ENCODE peak calls at places on chromosomes 12 and 14, in eight cellular contexts. One of them, this sample, is unnamed.

GRCh38 chr12:94777936-94778335 is 127.6 kb upstream of the TMCC3 start:
- DNase-seq in GM12891: no peak
- DNase-seq in HCT116: no peak
- DNase-seq in A549: no peak
- DNase-seq in NB4: no peak
- DNase-seq in right lobe of liver: no peak
- DNase-seq in body of pancreas: no peak
- DNase-seq in Peyer's patch: no peak
- DNase-seq in this sample: no peak

GRCh38 chr12:130870442-130871285 is 1.2 kb upstream of the RAN start:
- DNase-seq in NB4: peak
- DNase-seq in Peyer's patch: peak
- DNase-seq in A549: peak
- DNase-seq in right lobe of liver: peak
- DNase-seq in body of pancreas: peak
- DNase-seq in HCT116: peak
- DNase-seq in GM12891: peak
- DNase-seq in this sample: peak

GRCh38 chr14:102930753-102931579 is 8.5 kb downstream of the AMN start:
- DNase-seq in GM12891: no peak
- DNase-seq in body of pancreas: no peak
- DNase-seq in A549: no peak
- DNase-seq in right lobe of liver: peak
- DNase-seq in HCT116: peak
- DNase-seq in Peyer's patch: peak
- DNase-seq in NB4: peak
- DNase-seq in this sample: no peak

GRCh38 chr12:12684375-12685106 is 11.4 kb downstream of the GPR19 start:
- DNase-seq in body of pancreas: no peak
- DNase-seq in Peyer's patch: no peak
- DNase-seq in NB4: peak
- DNase-seq in HCT116: no peak
- DNase-seq in right lobe of liver: no peak
- DNase-seq in GM12891: no peak
- DNase-seq in A549: no peak
- DNase-seq in this sample: peak

GRCh38 chr14:20455355-20456300 is 602 bp downstream of the APEX1 start:
- DNase-seq in right lobe of liver: peak
- DNase-seq in Peyer's patch: peak
- DNase-seq in GM12891: no peak
- DNase-seq in body of pancreas: no peak
- DNase-seq in NB4: peak
- DNase-seq in A549: peak
- DNase-seq in HCT116: no peak
- DNase-seq in this sample: peak

GRCh38 chr14:69948311-69948710 is 69.1 kb downstream of the SMOC1 start:
- DNase-seq in NB4: no peak
- DNase-seq in body of pancreas: no peak
- DNase-seq in HCT116: no peak
- DNase-seq in right lobe of liver: no peak
- DNase-seq in Peyer's patch: no peak
- DNase-seq in GM12891: no peak
- DNase-seq in A549: no peak
- DNase-seq in this sample: no peak

GRCh38 chr12:108634225-108634795 is 616 bp upstream of the SELPLG start:
- DNase-seq in A549: no peak
- DNase-seq in NB4: peak
- DNase-seq in body of pancreas: no peak
- DNase-seq in HCT116: no peak
- DNase-seq in right lobe of liver: peak
- DNase-seq in Peyer's patch: peak
- DNase-seq in GM12891: no peak
- DNase-seq in this sample: peak

GRCh38 chr14:58563981-58564380 is 73.8 kb upstream of the DACT1 start:
- DNase-seq in Peyer's patch: no peak
- DNase-seq in NB4: no peak
- DNase-seq in body of pancreas: no peak
- DNase-seq in GM12891: no peak
- DNase-seq in HCT116: no peak
- DNase-seq in A549: no peak
- DNase-seq in right lobe of liver: no peak
- DNase-seq in this sample: no peak

GRCh38 chr14:99476864-99477263 is 3.8 kb downstream of the SETD3 start:
- DNase-seq in NB4: peak
- DNase-seq in A549: no peak
- DNase-seq in body of pancreas: no peak
- DNase-seq in GM12891: no peak
- DNase-seq in right lobe of liver: no peak
- DNase-seq in Peyer's patch: no peak
- DNase-seq in HCT116: no peak
- DNase-seq in this sample: no peak

GRCh38 chr12:84038241-84038640 is 874.4 kb downstream of the SLC6A15 start:
- DNase-seq in Peyer's patch: no peak
- DNase-seq in right lobe of liver: no peak
- DNase-seq in body of pancreas: no peak
- DNase-seq in HCT116: no peak
- DNase-seq in A549: no peak
- DNase-seq in NB4: no peak
- DNase-seq in GM12891: no peak
- DNase-seq in this sample: no peak

GRCh38 chr14:104561124-104561531 is 18.4 kb upstream of the C14orf180 start:
- DNase-seq in HCT116: no peak
- DNase-seq in right lobe of liver: no peak
- DNase-seq in A549: no peak
- DNase-seq in Peyer's patch: no peak
- DNase-seq in GM12891: no peak
- DNase-seq in NB4: no peak
- DNase-seq in body of pancreas: no peak
- DNase-seq in this sample: no peak

GRCh38 chr14:51873221-51873893 is 12.9 kb downstream of the GNG2 start:
- DNase-seq in A549: peak
- DNase-seq in right lobe of liver: no peak
- DNase-seq in NB4: peak
- DNase-seq in HCT116: peak
- DNase-seq in body of pancreas: no peak
- DNase-seq in GM12891: no peak
- DNase-seq in Peyer's patch: no peak
- DNase-seq in this sample: peak

GRCh38 chr14:77111021-77111420 is 13.0 kb downstream of the CIPC start:
- DNase-seq in NB4: no peak
- DNase-seq in Peyer's patch: no peak
- DNase-seq in HCT116: no peak
- DNase-seq in A549: no peak
- DNase-seq in GM12891: no peak
- DNase-seq in right lobe of liver: no peak
- DNase-seq in body of pancreas: no peak
- DNase-seq in this sample: no peak

GRCh38 chr14:54654600-54654999 is 87.7 kb downstream of the SAMD4A start:
- DNase-seq in Peyer's patch: no peak
- DNase-seq in GM12891: no peak
- DNase-seq in body of pancreas: no peak
- DNase-seq in NB4: no peak
- DNase-seq in A549: no peak
- DNase-seq in right lobe of liver: no peak
- DNase-seq in HCT116: no peak
- DNase-seq in this sample: no peak

GRCh38 chr14:94588311-94588710 is 7.1 kb downstream of the SERPINA5 start:
- DNase-seq in GM12891: no peak
- DNase-seq in A549: no peak
- DNase-seq in HCT116: no peak
- DNase-seq in NB4: no peak
- DNase-seq in body of pancreas: no peak
- DNase-seq in Peyer's patch: no peak
- DNase-seq in right lobe of liver: no peak
- DNase-seq in this sample: no peak

GRCh38 chr14:22984959-22985658 is 2.8 kb upstream of the AJUBA start:
- DNase-seq in A549: no peak
- DNase-seq in body of pancreas: no peak
- DNase-seq in right lobe of liver: no peak
- DNase-seq in HCT116: no peak
- DNase-seq in NB4: no peak
- DNase-seq in Peyer's patch: no peak
- DNase-seq in GM12891: no peak
- DNase-seq in this sample: no peak

GRCh38 chr14:22982013-22982476 is 306 bp downstream of the AJUBA start:
- DNase-seq in A549: no peak
- DNase-seq in HCT116: no peak
- DNase-seq in body of pancreas: no peak
- DNase-seq in Peyer's patch: no peak
- DNase-seq in right lobe of liver: peak
- DNase-seq in NB4: no peak
- DNase-seq in GM12891: peak
- DNase-seq in this sample: no peak

GRCh38 chr14:22981090-22982012 is 1.0 kb downstream of the AJUBA start:
- DNase-seq in right lobe of liver: peak
- DNase-seq in HCT116: no peak
- DNase-seq in GM12891: no peak
- DNase-seq in Peyer's patch: no peak
- DNase-seq in A549: peak
- DNase-seq in body of pancreas: peak
- DNase-seq in NB4: no peak
- DNase-seq in this sample: no peak

GRCh38 chr14:22980672-22981089 is 1.7 kb downstream of the AJUBA start:
- DNase-seq in body of pancreas: peak
- DNase-seq in GM12891: peak
- DNase-seq in right lobe of liver: peak
- DNase-seq in Peyer's patch: no peak
- DNase-seq in NB4: no peak
- DNase-seq in A549: peak
- DNase-seq in HCT116: no peak
- DNase-seq in this sample: no peak

GRCh38 chr14:22982477-22983245 is at the start of gene AJUBA:
- DNase-seq in body of pancreas: peak
- DNase-seq in Peyer's patch: peak
- DNase-seq in GM12891: peak
- DNase-seq in right lobe of liver: peak
- DNase-seq in A549: peak
- DNase-seq in HCT116: peak
- DNase-seq in NB4: peak
- DNase-seq in this sample: peak
- TF ChIP-seq POLR2A in body of pancreas: peak
- TF ChIP-seq POLR2A in Peyer's patch: no peak
- TF ChIP-seq POLR2A in GM12891: no peak
- TF ChIP-seq POLR2A in right lobe of liver: peak
- TF ChIP-seq POLR2A in A549: peak
- TF ChIP-seq POLR2A in HCT116: no peak
- TF ChIP-seq POLR2A in NB4: peak
- TF ChIP-seq POLR2A in this sample: no peak

DNA sequence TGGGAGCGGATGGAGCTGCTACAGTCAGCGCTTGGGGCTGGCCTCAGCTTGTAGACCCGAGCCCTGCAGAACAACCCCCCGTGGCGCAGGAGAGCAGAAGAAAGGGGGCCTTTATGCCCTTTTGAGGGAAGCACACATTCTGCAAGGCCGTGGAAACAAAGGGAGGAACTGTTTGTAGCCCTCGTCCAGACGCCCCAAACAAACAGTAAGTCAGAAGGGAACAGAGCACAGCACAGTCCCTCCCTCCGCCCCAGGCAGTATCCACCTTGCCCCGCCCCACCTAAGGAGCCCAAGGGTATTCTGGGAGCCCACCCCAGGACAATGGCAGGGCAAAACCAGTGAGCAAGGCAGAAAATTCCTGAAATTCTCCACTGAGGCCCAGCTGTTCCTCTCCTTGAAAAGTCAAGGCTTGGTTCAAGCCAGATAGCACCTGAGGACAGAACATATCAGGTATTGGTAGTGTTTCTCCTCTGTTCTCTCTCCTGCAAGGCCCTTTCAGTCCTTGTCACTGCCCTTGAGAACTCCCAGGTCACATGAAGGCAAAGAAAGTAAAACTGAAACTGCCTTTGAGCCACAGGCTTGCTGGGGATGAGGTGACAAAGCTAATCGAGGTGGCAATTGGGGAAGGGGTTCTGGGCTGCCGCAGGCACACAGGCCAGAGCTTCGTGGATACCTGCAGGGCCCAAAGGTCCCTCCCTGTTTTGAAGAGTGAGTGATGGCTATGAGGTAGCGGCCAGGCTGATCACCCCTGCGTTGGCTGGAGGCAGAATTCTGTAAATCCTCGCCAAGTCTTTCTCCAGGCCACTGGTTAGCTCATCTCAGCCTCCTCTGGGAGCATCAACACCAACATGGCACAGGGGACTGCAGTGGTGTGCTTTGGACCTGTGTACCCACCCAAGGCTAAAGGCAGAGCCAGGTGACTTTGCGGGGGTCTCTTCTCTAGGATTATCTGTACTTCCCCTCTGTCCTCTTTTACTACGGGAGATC is 499 bp downstream of the DGLUCY start:
- DNase-seq in body of pancreas: peak
- DNase-seq in right lobe of liver: peak
- DNase-seq in NB4: peak
- DNase-seq in HCT116: peak
- DNase-seq in Peyer's patch: peak
- DNase-seq in GM12891: peak
- DNase-seq in A549: peak
- DNase-seq in this sample: peak
- TF ChIP-seq POLR2A in body of pancreas: peak
- TF ChIP-seq POLR2A in right lobe of liver: peak
- TF ChIP-seq POLR2A in NB4: peak
- TF ChIP-seq POLR2A in HCT116: peak
- TF ChIP-seq POLR2A in Peyer's patch: peak
- TF ChIP-seq POLR2A in GM12891: peak
- TF ChIP-seq POLR2A in A549: peak
- TF ChIP-seq POLR2A in this sample: peak

DNA sequence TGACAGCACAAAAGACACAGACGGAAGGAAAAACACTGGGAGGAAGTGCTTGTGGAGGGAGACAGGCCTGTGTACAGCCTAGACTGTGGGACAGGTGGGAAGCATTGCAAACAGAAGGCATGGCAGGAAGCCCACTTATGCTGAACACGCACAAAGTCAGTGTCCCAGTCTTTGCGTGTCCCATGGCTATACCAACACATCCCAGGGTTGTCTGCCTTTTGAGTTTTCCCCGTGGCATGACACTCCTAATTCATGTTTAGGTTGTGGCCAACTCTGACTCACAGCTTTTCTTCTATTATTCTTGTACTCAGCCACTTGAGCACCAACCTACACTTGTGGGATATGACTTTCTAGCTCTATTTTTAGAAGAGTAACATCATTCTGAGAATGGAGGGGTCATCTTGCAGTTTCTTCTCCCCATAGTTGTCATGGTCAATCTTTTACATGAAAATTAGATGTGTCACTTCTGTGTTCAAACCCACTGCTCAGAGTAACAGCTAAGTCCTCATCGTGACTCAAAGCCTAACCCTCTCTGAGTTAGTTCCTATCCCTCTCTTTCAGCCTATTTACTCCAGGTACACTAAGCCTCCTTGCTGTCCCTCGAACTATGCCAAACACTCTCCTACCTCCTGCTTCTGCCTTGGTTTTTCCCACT is 27.5 kb upstream of the JPH4 start:
- DNase-seq in GM12891: peak
- DNase-seq in A549: no peak
- DNase-seq in HCT116: no peak
- DNase-seq in body of pancreas: no peak
- DNase-seq in Peyer's patch: no peak
- DNase-seq in right lobe of liver: no peak
- DNase-seq in NB4: no peak
- DNase-seq in this sample: no peak
- TF ChIP-seq POLR2A in GM12891: peak
- TF ChIP-seq POLR2A in A549: no peak
- TF ChIP-seq POLR2A in HCT116: no peak
- TF ChIP-seq POLR2A in body of pancreas: no peak
- TF ChIP-seq POLR2A in Peyer's patch: no peak
- TF ChIP-seq POLR2A in right lobe of liver: no peak
- TF ChIP-seq POLR2A in NB4: no peak
- TF ChIP-seq POLR2A in this sample: no peak

GRCh38 chr12:751192-751827 is 1.1 kb upstream of the WNK1 start:
- DNase-seq in HCT116: peak
- DNase-seq in GM12891: peak
- DNase-seq in NB4: peak
- DNase-seq in Peyer's patch: peak
- DNase-seq in body of pancreas: peak
- DNase-seq in right lobe of liver: peak
- DNase-seq in A549: peak
- DNase-seq in this sample: peak
- TF ChIP-seq POLR2A in HCT116: peak
- TF ChIP-seq POLR2A in GM12891: peak
- TF ChIP-seq POLR2A in NB4: peak
- TF ChIP-seq POLR2A in Peyer's patch: no peak
- TF ChIP-seq POLR2A in body of pancreas: peak
- TF ChIP-seq POLR2A in right lobe of liver: peak
- TF ChIP-seq POLR2A in A549: peak
- TF ChIP-seq POLR2A in this sample: peak